ENCODE peak calls at places on chromosomes 11 and 22, in four cellular contexts. K is NCI-H2029 treated with DMSO at 0.1 percent for 48 hours, U is anterior cingulate cortex, G is substantia nigra. S is an unnamed sample.

GRCh38 chr11:66136752-66137123 is 66.7 kb downstream of the PACS1 start:
- DNase-seq in G (no peak), U (no peak), K (no peak), S (peak)

GRCh38 chr11:34263462-34264186 is 94.2 kb downstream of the ABTB2 start:
- DNase-seq in K (peak), G (no peak), U (no peak), S (peak)

GRCh38 chr11:7570938-7571337 is 57.1 kb downstream of the PPFIBP2 start:
- DNase-seq in G (no peak), K (no peak), U (no peak), S (no peak)

GRCh38 chr11:57899378-57899777 is 124.3 kb upstream of the OR9Q1 start:
- DNase-seq in G (no peak), U (no peak), K (no peak), S (no peak)

GRCh38 chr11:2376751-2377451 is at the start of gene CD81:
- DNase-seq in U (no peak), G (peak), K (no peak), S (peak)

GRCh38 chr11:61805146-61805545 is 11.7 kb downstream of the FADS1 start:
- DNase-seq in U (no peak), K (no peak), G (no peak), S (no peak)

GRCh38 chr11:75547617-75548054 is 14.4 kb upstream of the SERPINH1 start:
- DNase-seq in G (peak), K (peak), U (peak), S (peak)

GRCh38 chr11:115170133-115170815 is 333.9 kb downstream of the CADM1 start:
- DNase-seq in K (no peak), G (peak), U (no peak), S (peak)

GRCh38 chr11:128908391-128909246 is 17.5 kb downstream of the KCNJ5 start:
- DNase-seq in G (peak), U (no peak), K (no peak), S (peak)

GRCh38 chr22:23116506-23117263 is 25.1 kb downstream of the RSPH14 start:
- DNase-seq in G (peak), U (no peak), K (no peak), S (no peak)

GRCh38 chr11:113477321-113477720 is 2.1 kb upstream of the DRD2 start:
- DNase-seq in K (no peak), G (no peak), U (no peak), S (no peak)

GRCh38 chr11:44016546-44017442 is 31.0 kb upstream of the ACCSL start:
- DNase-seq in G (no peak), U (no peak), K (no peak), S (no peak)

GRCh38 chr22:42368379-42369249 is 63.6 kb downstream of the NFAM1 start:
- DNase-seq in G (peak), U (no peak), K (no peak), S (no peak)

GRCh38 chr11:9039194-9039593 is 35.4 kb upstream of the NRIP3 start:
- DNase-seq in K (no peak), U (no peak), G (no peak), S (no peak)

GRCh38 chr22:24101966-24102365 is 79.3 kb upstream of the SUSD2 start:
- DNase-seq in K (no peak), G (peak), U (no peak), S (peak)

GRCh38 chr22:31044262-31044861 is 36.8 kb upstream of the SMTN start:
- DNase-seq in U (no peak), K (no peak), G (no peak), S (peak)

GRCh38 chr11:122646549-122647340 is 8.8 kb upstream of the UBASH3B start:
- DNase-seq in U (no peak), K (no peak), G (no peak), S (peak)

GRCh38 chr11:44565746-44566558 is 489 bp downstream of the CD82 start:
- DNase-seq in K (peak), G (no peak), U (no peak), S (no peak)

GRCh38 chr11:17526326-17526725 is 17.9 kb downstream of the USH1C start:
- DNase-seq in U (peak), G (peak), K (no peak), S (no peak)

GRCh38 chr11:73213196-73214143 is 4.6 kb upstream of the P2RY2 start:
- DNase-seq in K (no peak), U (no peak), G (no peak), S (no peak)